ENCODE peak calls at places on chromosomes 11 and 22, in ten cellular contexts. W is DND-41, L is body of pancreas, P is IMR-90, D is ovary, G is transverse colon, E is left ventricle myocardium inferior, Q is colonic mucosa, C is retinal pigment epithelial cell, A is psoas muscle. U is an unnamed sample.

GRCh38 chr11:13010737-13011342 is 1.7 kb downstream of the RASSF10 start:
- DNase-seq in W (no peak), L (peak), P (no peak), D (peak), G (peak), E (no peak), Q (peak), C (no peak), A (no peak), U (no peak)

GRCh38 chr11:29432719-29433325 is 584.0 kb downstream of the KCNA4 start:
- DNase-seq in W (no peak), L (no peak), P (peak), D (no peak), G (no peak), E (no peak), Q (no peak), C (no peak), A (no peak), U (no peak)

GRCh38 chr11:11416502-11416901 is 63.5 kb upstream of the CSNK2A3 start:
- DNase-seq in W (peak), L (no peak), P (peak), D (no peak), G (no peak), E (no peak), Q (no peak), C (peak), A (no peak), U (no peak)

GRCh38 chr11:73172992-73173656 is 31.0 kb upstream of the FCHSD2 start:
- DNase-seq in W (no peak), L (no peak), P (no peak), D (peak), G (no peak), E (no peak), Q (no peak), C (no peak), A (no peak), U (no peak)

GRCh38 chr22:49454726-49455125 is 372.9 kb downstream of the BRD1 start:
- DNase-seq in W (no peak), L (no peak), P (no peak), D (no peak), G (no peak), E (no peak), Q (no peak), C (no peak), A (no peak), U (no peak)

GRCh38 chr11:106818416-106818815 is 199.9 kb downstream of the GUCY1A2 start:
- DNase-seq in W (no peak), L (no peak), P (no peak), D (no peak), G (no peak), E (no peak), Q (no peak), C (peak), A (no peak), U (no peak)

GRCh38 chr11:108698844-108699642 is 34.2 kb downstream of the DDX10 start:
- DNase-seq in W (no peak), L (no peak), P (no peak), D (no peak), G (no peak), E (no peak), Q (no peak), C (no peak), A (no peak), U (no peak)

GRCh38 chr11:120548682-120549209 is 37.2 kb downstream of the GRIK4 start:
- DNase-seq in W (no peak), L (no peak), P (no peak), D (no peak), G (no peak), E (no peak), Q (no peak), C (no peak), A (no peak), U (no peak)

GRCh38 chr11:73034330-73034729 is 107.8 kb downstream of the FCHSD2 start:
- DNase-seq in W (peak), L (no peak), P (no peak), D (no peak), G (no peak), E (no peak), Q (no peak), C (no peak), A (no peak), U (no peak)

GRCh38 chr11:114036156-114036811 is 23.2 kb upstream of the ZBTB16 start:
- DNase-seq in W (no peak), L (peak), P (peak), D (peak), G (peak), E (peak), Q (peak), C (no peak), A (peak), U (peak)

GRCh38 chr11:3205261-3206127 is 13.1 kb downstream of the MRGPRG start:
- DNase-seq in W (no peak), L (peak), P (no peak), D (no peak), G (no peak), E (peak), Q (no peak), C (no peak), A (peak), U (no peak)

GRCh38 chr11:45939836-45940235 is 17.4 kb downstream of the LARGE2 start:
- DNase-seq in W (no peak), L (no peak), P (peak), D (no peak), G (no peak), E (no peak), Q (no peak), C (no peak), A (no peak), U (no peak)

GRCh38 chr11:130671801-130672700 is 223.6 kb downstream of the ADAMTS15 start:
- DNase-seq in W (no peak), L (peak), P (peak), D (peak), G (peak), E (peak), Q (peak), C (peak), A (peak), U (no peak)

GRCh38 chr11:68843052-68843561 is 1.4 kb upstream of the CPT1A start:
- DNase-seq in W (peak), L (no peak), P (peak), D (peak), G (peak), E (no peak), Q (peak), C (no peak), A (no peak), U (peak)

GRCh38 chr11:120212926-120213325 is 2.1 kb downstream of the OAF start:
- DNase-seq in W (no peak), L (no peak), P (no peak), D (no peak), G (peak), E (no peak), Q (peak), C (no peak), A (no peak), U (no peak)

GRCh38 chr11:64053699-64054098 is 18.0 kb downstream of the FLRT1 start:
- DNase-seq in W (no peak), L (no peak), P (peak), D (no peak), G (no peak), E (no peak), Q (no peak), C (peak), A (no peak), U (no peak)

GRCh38 chr11:109940816-109941215 is 152.4 kb upstream of the ZC3H12C start:
- DNase-seq in W (no peak), L (no peak), P (peak), D (no peak), G (no peak), E (no peak), Q (no peak), C (no peak), A (no peak), U (no peak)

GRCh38 chr11:43071338-43071737 is 240.5 kb upstream of the API5 start:
- DNase-seq in W (no peak), L (no peak), P (no peak), D (no peak), G (no peak), E (no peak), Q (peak), C (no peak), A (no peak), U (no peak)

GRCh38 chr22:49583341-49583740 is 244.3 kb downstream of the BRD1 start:
- DNase-seq in W (no peak), L (no peak), P (no peak), D (no peak), G (peak), E (no peak), Q (no peak), C (no peak), A (no peak), U (no peak)

GRCh38 chr11:35486934-35487333 is 38.5 kb downstream of the PAMR1 start:
- DNase-seq in W (no peak), L (peak), P (no peak), D (no peak), G (no peak), E (no peak), Q (no peak), C (no peak), A (no peak), U (no peak)
- TF ChIP-seq CTCF in W (no peak), L (no peak), P (no peak), D (no peak), G (no peak), E (no peak), Q (no peak), C (no peak), A (no peak), U (no peak)

DNA sequence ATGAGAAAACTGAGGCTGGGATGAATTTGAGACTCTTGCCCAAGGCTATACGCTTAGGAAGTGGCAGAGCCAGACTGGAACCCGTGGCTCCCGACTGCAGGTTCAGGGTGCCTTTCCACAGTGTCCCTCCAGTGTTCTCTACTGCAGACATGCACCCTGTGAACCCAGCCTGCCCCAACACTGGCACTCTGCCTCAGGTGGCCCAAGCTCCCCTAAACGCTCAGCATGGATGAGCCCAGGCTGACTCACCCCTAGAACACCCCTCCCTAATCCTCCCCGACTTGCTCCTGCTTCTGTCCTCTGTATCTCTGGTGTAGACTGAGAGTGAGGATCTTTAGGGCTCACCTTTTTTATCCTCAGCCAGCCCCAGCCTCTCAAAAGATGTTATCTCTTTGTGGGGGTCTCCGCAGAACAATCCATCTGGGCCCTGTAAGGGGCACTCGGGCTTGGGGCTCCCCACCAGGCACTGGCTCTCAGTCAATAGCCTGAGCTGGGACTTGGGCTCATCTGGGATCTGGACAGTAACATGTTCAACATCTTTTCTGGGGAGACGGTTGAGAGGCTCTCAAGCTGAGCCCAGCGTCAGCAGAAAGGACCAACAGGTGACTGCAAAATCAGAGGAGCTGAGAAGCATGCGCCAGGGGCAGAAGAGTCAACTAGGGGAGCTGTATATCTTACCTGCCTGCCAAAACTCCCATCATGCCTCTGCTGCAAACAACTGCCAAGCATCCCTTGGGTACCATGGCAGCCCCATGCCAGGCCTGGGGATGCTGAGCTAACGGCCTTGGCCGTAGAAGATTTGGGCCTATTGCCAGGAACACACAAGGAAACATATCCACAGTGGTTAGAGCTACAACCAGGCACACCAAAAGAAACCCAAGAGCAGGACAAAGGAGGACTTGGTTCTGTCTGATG is 176.2 kb downstream of the BUD13 start:
- DNase-seq in W (no peak), L (no peak), P (no peak), D (peak), G (no peak), E (no peak), Q (no peak), C (no peak), A (no peak), U (no peak)
- TF ChIP-seq CTCF in W (no peak), L (no peak), P (no peak), D (no peak), G (no peak), E (no peak), Q (no peak), C (no peak), A (no peak), U (no peak)

DNA sequence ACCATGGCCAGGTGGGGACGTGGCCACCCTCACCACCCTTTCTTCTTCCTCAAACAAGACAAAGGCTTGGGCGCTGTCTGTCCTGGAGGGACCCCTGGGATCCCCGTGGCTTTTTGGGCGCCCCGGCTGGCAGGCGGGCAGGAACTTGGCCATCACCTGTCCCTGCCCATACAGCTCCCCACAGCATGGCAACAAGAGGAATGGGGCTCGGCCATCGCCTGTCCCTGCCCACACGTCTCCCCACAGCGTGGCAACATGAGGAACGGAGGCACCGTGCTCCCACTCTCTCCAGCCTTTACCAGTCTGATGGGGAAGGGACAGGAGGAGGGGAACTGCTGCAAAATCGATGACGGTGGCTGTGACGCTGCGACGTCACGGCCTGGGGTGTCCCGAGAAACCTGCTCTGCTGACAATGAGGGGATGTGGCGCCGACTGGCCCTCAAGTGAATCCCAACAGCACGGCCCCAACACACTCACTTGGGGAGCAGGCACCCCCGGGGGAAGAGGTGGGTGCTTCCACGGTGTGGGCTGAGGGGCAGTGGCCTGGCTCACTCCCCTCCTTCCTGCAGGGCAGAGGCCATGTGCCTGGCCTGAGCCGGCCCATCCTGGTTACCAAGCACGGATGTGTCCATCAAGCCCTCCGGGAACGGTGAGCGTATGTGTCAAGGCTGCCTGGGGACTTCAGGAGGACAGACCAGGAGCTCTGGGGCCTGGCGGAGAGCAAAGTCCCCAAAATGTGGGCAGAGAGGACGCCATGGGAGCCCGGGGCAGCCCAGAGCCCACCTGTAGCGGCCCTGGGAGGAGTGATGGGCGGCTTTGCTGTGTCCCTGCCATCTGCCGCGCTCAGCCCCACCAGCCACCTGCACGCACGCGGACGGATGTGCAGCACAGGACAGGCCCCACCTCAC is 30.4 kb downstream of the TOLLIP start:
- DNase-seq in W (no peak), L (no peak), P (no peak), D (no peak), G (no peak), E (no peak), Q (no peak), C (no peak), A (no peak), U (no peak)
- TF ChIP-seq CTCF in W (no peak), L (no peak), P (no peak), D (no peak), G (no peak), E (no peak), Q (no peak), C (no peak), A (no peak), U (no peak)

DNA sequence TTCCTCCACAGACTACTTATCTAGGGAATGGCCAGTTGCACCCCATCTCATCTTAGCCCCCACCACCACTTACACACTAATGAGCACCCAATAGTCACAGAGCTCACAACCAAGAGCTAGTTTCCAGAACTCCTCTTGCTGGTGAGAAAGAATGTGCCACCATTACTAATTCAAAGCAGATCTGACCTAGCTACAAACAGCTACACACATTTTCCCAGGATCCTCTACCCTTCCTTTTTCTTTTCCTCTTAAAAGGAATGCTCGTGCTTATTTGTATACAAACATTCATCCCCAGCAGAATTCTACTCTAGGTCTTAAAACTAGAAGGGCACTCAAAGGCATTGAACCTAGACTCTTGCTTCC is 136.8 kb downstream of the CD44 start:
- DNase-seq in W (no peak), L (no peak), P (no peak), D (no peak), G (no peak), E (no peak), Q (no peak), C (no peak), A (no peak), U (no peak)
- TF ChIP-seq CTCF in W (no peak), L (no peak), P (no peak), D (no peak), G (no peak), E (no peak), Q (no peak), C (no peak), A (no peak), U (no peak)

GRCh38 chr22:37334859-37335818 is 52.8 kb downstream of the CYTH4 start:
- DNase-seq in W (no peak), L (no peak), P (no peak), D (no peak), G (no peak), E (no peak), Q (no peak), C (no peak), A (no peak), U (no peak)
- TF ChIP-seq CTCF in W (no peak), L (no peak), P (no peak), D (no peak), G (no peak), E (no peak), Q (no peak), C (no peak), A (no peak), U (no peak)

DNA sequence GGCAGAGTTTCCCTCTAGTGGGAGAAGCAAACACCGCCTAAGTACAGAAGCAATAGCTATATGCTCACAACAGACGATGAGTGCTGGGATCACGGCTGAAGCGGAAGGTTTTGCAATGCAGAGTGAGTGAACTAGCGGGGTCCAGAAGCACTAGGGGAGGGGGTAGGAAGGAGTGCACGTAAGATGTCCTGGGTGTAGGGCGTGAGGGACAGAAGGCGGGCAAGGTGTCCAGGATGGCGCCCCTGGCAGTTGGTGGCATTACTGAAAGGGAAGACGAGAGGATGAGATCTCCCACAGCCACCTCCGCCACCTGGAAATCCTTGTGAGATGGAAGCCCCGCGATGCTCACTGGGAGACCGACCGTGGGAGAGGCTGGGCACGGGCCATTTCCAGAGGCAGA is 81.0 kb downstream of the ETS1 start:
- DNase-seq in W (no peak), L (no peak), P (no peak), D (no peak), G (no peak), E (no peak), Q (no peak), C (no peak), A (no peak), U (peak)
- TF ChIP-seq CTCF in W (peak), L (no peak), P (no peak), D (no peak), G (no peak), E (peak), Q (no peak), C (no peak), A (no peak), U (no peak)

DNA sequence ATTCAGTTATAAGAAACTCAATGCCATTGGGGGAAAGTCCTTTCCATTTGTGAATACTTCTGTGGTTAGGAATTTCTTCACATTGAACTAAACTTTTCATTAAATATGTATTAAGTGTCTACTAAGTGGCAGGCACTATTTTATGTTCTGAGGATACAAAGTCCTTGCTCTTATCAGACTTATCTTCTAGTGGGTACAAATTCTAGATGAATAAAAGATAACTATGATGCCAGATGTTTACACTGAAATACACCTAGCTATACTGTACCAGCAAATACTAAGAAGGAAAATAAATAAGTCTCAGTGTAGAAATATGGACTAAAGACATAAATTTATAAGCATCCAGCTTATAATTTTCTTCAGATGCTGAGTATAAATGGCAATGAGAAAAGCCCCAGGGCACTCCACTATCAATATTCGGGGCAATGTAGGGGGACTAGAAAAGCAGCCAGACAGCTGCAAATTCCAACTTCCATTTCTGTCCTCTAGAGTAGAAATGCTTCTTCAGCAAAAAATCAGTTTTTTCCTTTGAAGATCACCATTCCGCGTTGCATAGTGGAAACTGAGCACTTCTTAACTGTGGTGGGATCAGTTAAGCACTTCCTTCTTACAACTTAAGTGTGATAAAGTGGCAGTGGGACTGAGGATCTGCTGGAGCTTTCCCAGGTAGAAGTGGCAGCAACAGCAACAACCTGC is 11.8 kb upstream of the BIRC3 start:
- DNase-seq in W (peak), L (no peak), P (no peak), D (no peak), G (no peak), E (no peak), Q (no peak), C (no peak), A (no peak), U (no peak)
- TF ChIP-seq CTCF in W (no peak), L (no peak), P (no peak), D (no peak), G (no peak), E (no peak), Q (no peak), C (no peak), A (no peak), U (no peak)

GRCh38 chr22:48102581-48102980 is 1340.1 kb downstream of the TBC1D22A start:
- DNase-seq in W (no peak), L (no peak), P (no peak), D (no peak), G (no peak), E (no peak), Q (no peak), C (no peak), A (no peak), U (no peak)
- TF ChIP-seq CTCF in W (no peak), L (no peak), P (no peak), D (no peak), G (no peak), E (no peak), Q (no peak), C (no peak), A (no peak), U (no peak)

U was measured in activated CD8-positive, alpha-beta T cell treated with anti-CD3 and anti-CD28 coated beads for 36 hours.